ENCODE peak calls at places on chromosomes 6 and 20, in six cellular contexts. One of them, this sample, is unnamed.

GRCh38 chr6:20877008-20877937 is 343.0 kb downstream of the CDKAL1 start:
- DNase-seq in G401: no peak
- DNase-seq in NCI-H1048: no peak
- DNase-seq in T1000: peak
- DNase-seq in Right ventricle myocardium superior: no peak
- DNase-seq in activated T-helper 9 cell treated with anti-CD3 and anti-CD28 coated beads, Interleukin-2, amount 50 U/mL, for 16 hours: no peak
- DNase-seq in this sample: no peak

GRCh38 chr20:16575390-16576140 is 2.3 kb upstream of the KIF16B start:
- DNase-seq in activated T-helper 9 cell treated with anti-CD3 and anti-CD28 coated beads, Interleukin-2, amount 50 U/mL, for 16 hours: no peak
- DNase-seq in Right ventricle myocardium superior: no peak
- DNase-seq in NCI-H1048: no peak
- DNase-seq in G401: peak
- DNase-seq in T1000: no peak
- DNase-seq in this sample: peak

GRCh38 chr20:46562373-46563169 is 12.1 kb upstream of the OCSTAMP start:
- DNase-seq in G401: peak
- DNase-seq in NCI-H1048: peak
- DNase-seq in Right ventricle myocardium superior: peak
- DNase-seq in activated T-helper 9 cell treated with anti-CD3 and anti-CD28 coated beads, Interleukin-2, amount 50 U/mL, for 16 hours: peak
- DNase-seq in T1000: no peak
- DNase-seq in this sample: peak

GRCh38 chr6:99967052-99967451 is 27.0 kb downstream of the MCHR2 start:
- DNase-seq in NCI-H1048: no peak
- DNase-seq in T1000: no peak
- DNase-seq in activated T-helper 9 cell treated with anti-CD3 and anti-CD28 coated beads, Interleukin-2, amount 50 U/mL, for 16 hours: no peak
- DNase-seq in G401: no peak
- DNase-seq in Right ventricle myocardium superior: no peak
- DNase-seq in this sample: no peak

GRCh38 chr6:90098025-90098474 is 198.6 kb downstream of the BACH2 start:
- DNase-seq in Right ventricle myocardium superior: peak
- DNase-seq in NCI-H1048: no peak
- DNase-seq in G401: peak
- DNase-seq in T1000: peak
- DNase-seq in activated T-helper 9 cell treated with anti-CD3 and anti-CD28 coated beads, Interleukin-2, amount 50 U/mL, for 16 hours: no peak
- DNase-seq in this sample: no peak

GRCh38 chr20:41308290-41308691 is 9.2 kb downstream of the ZHX3 start:
- DNase-seq in G401: no peak
- DNase-seq in NCI-H1048: no peak
- DNase-seq in T1000: no peak
- DNase-seq in activated T-helper 9 cell treated with anti-CD3 and anti-CD28 coated beads, Interleukin-2, amount 50 U/mL, for 16 hours: no peak
- DNase-seq in Right ventricle myocardium superior: no peak
- DNase-seq in this sample: no peak

GRCh38 chr6:95228636-95229035 is 348.7 kb upstream of the MANEA start:
- DNase-seq in NCI-H1048: no peak
- DNase-seq in Right ventricle myocardium superior: no peak
- DNase-seq in G401: no peak
- DNase-seq in activated T-helper 9 cell treated with anti-CD3 and anti-CD28 coated beads, Interleukin-2, amount 50 U/mL, for 16 hours: no peak
- DNase-seq in T1000: no peak
- DNase-seq in this sample: no peak

GRCh38 chr6:37516076-37516919 is 16.6 kb upstream of the CCDC167 start:
- DNase-seq in T1000: peak
- DNase-seq in NCI-H1048: no peak
- DNase-seq in Right ventricle myocardium superior: peak
- DNase-seq in activated T-helper 9 cell treated with anti-CD3 and anti-CD28 coated beads, Interleukin-2, amount 50 U/mL, for 16 hours: peak
- DNase-seq in G401: peak
- DNase-seq in this sample: peak

GRCh38 chr20:44702776-44703175 is 12.4 kb upstream of the CCN5 start:
- DNase-seq in NCI-H1048: no peak
- DNase-seq in G401: no peak
- DNase-seq in Right ventricle myocardium superior: peak
- DNase-seq in T1000: peak
- DNase-seq in activated T-helper 9 cell treated with anti-CD3 and anti-CD28 coated beads, Interleukin-2, amount 50 U/mL, for 16 hours: no peak
- DNase-seq in this sample: peak

GRCh38 chr6:44115866-44116265 is 11.4 kb downstream of the MRPL14 start:
- DNase-seq in activated T-helper 9 cell treated with anti-CD3 and anti-CD28 coated beads, Interleukin-2, amount 50 U/mL, for 16 hours: no peak
- DNase-seq in NCI-H1048: no peak
- DNase-seq in G401: no peak
- DNase-seq in Right ventricle myocardium superior: no peak
- DNase-seq in T1000: no peak
- DNase-seq in this sample: no peak

GRCh38 chr6:144939926-144940325 is 654.8 kb downstream of the UTRN start:
- DNase-seq in T1000: no peak
- DNase-seq in G401: no peak
- DNase-seq in Right ventricle myocardium superior: no peak
- DNase-seq in activated T-helper 9 cell treated with anti-CD3 and anti-CD28 coated beads, Interleukin-2, amount 50 U/mL, for 16 hours: no peak
- DNase-seq in NCI-H1048: no peak
- DNase-seq in this sample: no peak

GRCh38 chr6:44470106-44470446 is 82.6 kb downstream of the CDC5L start:
- DNase-seq in G401: no peak
- DNase-seq in activated T-helper 9 cell treated with anti-CD3 and anti-CD28 coated beads, Interleukin-2, amount 50 U/mL, for 16 hours: no peak
- DNase-seq in T1000: no peak
- DNase-seq in Right ventricle myocardium superior: no peak
- DNase-seq in NCI-H1048: peak
- DNase-seq in this sample: no peak